ENCODE peak calls at places on chromosome 6, in ten cellular contexts. M, G, B, T, D, C, L, N, A and W are unnamed samples.

GRCh38 chr6:107637316-107637715 is 147.4 kb downstream of the SOBP start:
- DNase-seq in M (no peak), G (no peak), B (no peak), T (no peak), D (no peak), C (no peak), L (no peak), N (no peak), A (no peak), W (no peak)

GRCh38 chr6:22904413-22904812 is 335.0 kb downstream of the HDGFL1 start:
- DNase-seq in M (no peak), G (peak), B (no peak), T (no peak), D (no peak), C (no peak), L (no peak), N (no peak), A (no peak), W (no peak)

GRCh38 chr6:52399511-52400315 is 20.4 kb upstream of the EFHC1 start:
- DNase-seq in M (no peak), G (peak), B (peak), T (peak), D (peak), C (no peak), L (no peak), N (peak), A (no peak), W (no peak)

GRCh38 chr6:22079788-22080187 is 217.0 kb downstream of the PRL start:
- DNase-seq in M (no peak), G (no peak), B (peak), T (no peak), D (no peak), C (no peak), L (no peak), N (no peak), A (peak), W (no peak)

GRCh38 chr6:79719248-79719975 is 88.3 kb downstream of the SH3BGRL2 start:
- DNase-seq in M (no peak), G (peak), B (peak), T (no peak), D (no peak), C (no peak), L (no peak), N (no peak), A (no peak), W (no peak)

GRCh38 chr6:151690303-151690702 is 117.2 kb upstream of the ESR1 start:
- DNase-seq in M (no peak), G (no peak), B (no peak), T (no peak), D (no peak), C (no peak), L (no peak), N (peak), A (no peak), W (no peak)

GRCh38 chr6:133360194-133360593 is 119.0 kb downstream of the EYA4 start:
- DNase-seq in M (no peak), G (no peak), B (no peak), T (no peak), D (no peak), C (no peak), L (no peak), N (no peak), A (no peak), W (no peak)

GRCh38 chr6:87588756-87589407 is 905 bp downstream of the RARS2 start:
- DNase-seq in M (no peak), G (no peak), B (no peak), T (no peak), D (no peak), C (no peak), L (no peak), N (no peak), A (no peak), W (no peak)

GRCh38 chr6:30887901-30888300 is 3.6 kb downstream of the DDR1 start:
- DNase-seq in M (no peak), G (no peak), B (no peak), T (no peak), D (no peak), C (no peak), L (no peak), N (no peak), A (no peak), W (no peak)

GRCh38 chr6:88449770-88450169 is 283.6 kb upstream of the CNR1 start:
- DNase-seq in M (peak), G (no peak), B (peak), T (no peak), D (no peak), C (no peak), L (no peak), N (no peak), A (no peak), W (no peak)

GRCh38 chr6:167416676-167417430 is 92.0 kb downstream of the TTLL2 start:
- DNase-seq in M (no peak), G (no peak), B (no peak), T (no peak), D (no peak), C (no peak), L (no peak), N (no peak), A (no peak), W (no peak)

GRCh38 chr6:168440520-168441433 is at the start of gene SMOC2:
- DNase-seq in M (no peak), G (peak), B (no peak), T (no peak), D (peak), C (no peak), L (no peak), N (no peak), A (no peak), W (no peak)

GRCh38 chr6:26597821-26598220 is 1.1 kb downstream of the ABT1 start:
- DNase-seq in M (no peak), G (no peak), B (no peak), T (no peak), D (no peak), C (no peak), L (no peak), N (peak), A (no peak), W (no peak)

GRCh38 chr6:4460595-4461475 is 315.4 kb upstream of the CDYL start:
- DNase-seq in M (peak), G (peak), B (no peak), T (peak), D (no peak), C (no peak), L (no peak), N (no peak), A (no peak), W (no peak)

GRCh38 chr6:115514656-115515055 is 546.0 kb downstream of the FRK start:
- DNase-seq in M (no peak), G (no peak), B (peak), T (no peak), D (no peak), C (no peak), L (no peak), N (no peak), A (peak), W (no peak)

GRCh38 chr6:31529329-31530150 is 778 bp downstream of the MCCD1 start:
- DNase-seq in M (no peak), G (no peak), B (no peak), T (no peak), D (peak), C (no peak), L (no peak), N (no peak), A (no peak), W (no peak)

GRCh38 chr6:156919819-156920379 is 142.7 kb downstream of the ARID1B start:
- DNase-seq in M (no peak), G (no peak), B (no peak), T (no peak), D (no peak), C (no peak), L (no peak), N (no peak), A (no peak), W (no peak)

GRCh38 chr6:51511081-51511480 is 576.3 kb downstream of the PKHD1 start:
- DNase-seq in M (no peak), G (no peak), B (no peak), T (no peak), D (no peak), C (no peak), L (no peak), N (no peak), A (no peak), W (no peak)

GRCh38 chr6:151325075-151326050 is 66.0 kb downstream of the ZBTB2 start:
- DNase-seq in M (peak), G (peak), B (peak), T (peak), D (peak), C (peak), L (no peak), N (peak), A (no peak), W (no peak)

GRCh38 chr6:111722220-111722731 is 116.6 kb upstream of the TRAF3IP2 start:
- DNase-seq in M (no peak), G (no peak), B (peak), T (no peak), D (no peak), C (no peak), L (no peak), N (no peak), A (peak), W (no peak)

GRCh38 chr6:27839303-27840081 is 72.7 kb downstream of the OR2B2 start:
- DNase-seq in M (peak), G (peak), B (peak), T (no peak), D (no peak), C (no peak), L (no peak), N (peak), A (no peak), W (no peak)

GRCh38 chr6:27066381-27066780 is 181.1 kb upstream of the PRSS16 start:
- DNase-seq in M (no peak), G (no peak), B (no peak), T (no peak), D (peak), C (no peak), L (no peak), N (no peak), A (no peak), W (no peak)

GRCh38 chr6:48881551-48881950 is 581.5 kb downstream of the MMUT start:
- DNase-seq in M (no peak), G (no peak), B (peak), T (no peak), D (no peak), C (no peak), L (no peak), N (no peak), A (no peak), W (no peak)

GRCh38 chr6:31210119-31210518 is 39.6 kb upstream of the POU5F1 start:
- DNase-seq in M (no peak), G (no peak), B (no peak), T (no peak), D (no peak), C (no peak), L (no peak), N (no peak), A (no peak), W (no peak)

GRCh38 chr6:135832186-135832585 is 19.3 kb upstream of the PDE7B start:
- DNase-seq in M (no peak), G (no peak), B (no peak), T (no peak), D (no peak), C (no peak), L (no peak), N (no peak), A (no peak), W (no peak)

GRCh38 chr6:85690071-85690470 is 47.4 kb upstream of the SYNCRIP start:
- DNase-seq in M (no peak), G (no peak), B (no peak), T (no peak), D (no peak), C (no peak), L (no peak), N (no peak), A (no peak), W (no peak)

GRCh38 chr6:31898200-31899011 is 908 bp upstream of the EHMT2 start:
- DNase-seq in M (no peak), G (peak), B (peak), T (no peak), D (peak), C (no peak), L (no peak), N (peak), A (no peak), W (no peak)

GRCh38 chr6:105740946-105741605 is 338.2 kb upstream of the PREP start:
- DNase-seq in M (no peak), G (no peak), B (no peak), T (no peak), D (no peak), C (no peak), L (no peak), N (no peak), A (peak), W (no peak)

GRCh38 chr6:37074053-37074827 is 68.8 kb downstream of the FGD2 start:
- DNase-seq in M (peak), G (peak), B (peak), T (no peak), D (no peak), C (no peak), L (no peak), N (no peak), A (no peak), W (no peak)

GRCh38 chr6:32952817-32953739 is at the start of gene HLA-DMA:
- DNase-seq in M (peak), G (peak), B (peak), T (peak), D (peak), C (peak), L (no peak), N (peak), A (peak), W (peak)

GRCh38 chr6:3390698-3391097 is 66.2 kb downstream of the SLC22A23 start:
- DNase-seq in M (peak), G (no peak), B (peak), T (no peak), D (no peak), C (no peak), L (no peak), N (no peak), A (peak), W (no peak)

GRCh38 chr6:163118941-163119340 is 295.6 kb upstream of the QKI start:
- DNase-seq in M (no peak), G (no peak), B (no peak), T (no peak), D (no peak), C (no peak), L (no peak), N (no peak), A (no peak), W (no peak)

GRCh38 chr6:163122365-163122764 is 292.2 kb upstream of the QKI start:
- DNase-seq in M (no peak), G (no peak), B (no peak), T (no peak), D (no peak), C (no peak), L (no peak), N (no peak), A (no peak), W (no peak)

GRCh38 chr6:163123098-163123497 is 291.4 kb upstream of the QKI start:
- DNase-seq in M (no peak), G (no peak), B (no peak), T (no peak), D (peak), C (no peak), L (no peak), N (no peak), A (no peak), W (no peak)

GRCh38 chr6:163120223-163120622 is 294.3 kb upstream of the QKI start:
- DNase-seq in M (no peak), G (no peak), B (peak), T (no peak), D (peak), C (no peak), L (no peak), N (no peak), A (no peak), W (no peak)
- TF ChIP-seq CTCF in M (no peak), G (no peak), B (no peak), T (no peak), D (peak), C (no peak), L (no peak), N (no peak), A (no peak), W (no peak)

DNA sequence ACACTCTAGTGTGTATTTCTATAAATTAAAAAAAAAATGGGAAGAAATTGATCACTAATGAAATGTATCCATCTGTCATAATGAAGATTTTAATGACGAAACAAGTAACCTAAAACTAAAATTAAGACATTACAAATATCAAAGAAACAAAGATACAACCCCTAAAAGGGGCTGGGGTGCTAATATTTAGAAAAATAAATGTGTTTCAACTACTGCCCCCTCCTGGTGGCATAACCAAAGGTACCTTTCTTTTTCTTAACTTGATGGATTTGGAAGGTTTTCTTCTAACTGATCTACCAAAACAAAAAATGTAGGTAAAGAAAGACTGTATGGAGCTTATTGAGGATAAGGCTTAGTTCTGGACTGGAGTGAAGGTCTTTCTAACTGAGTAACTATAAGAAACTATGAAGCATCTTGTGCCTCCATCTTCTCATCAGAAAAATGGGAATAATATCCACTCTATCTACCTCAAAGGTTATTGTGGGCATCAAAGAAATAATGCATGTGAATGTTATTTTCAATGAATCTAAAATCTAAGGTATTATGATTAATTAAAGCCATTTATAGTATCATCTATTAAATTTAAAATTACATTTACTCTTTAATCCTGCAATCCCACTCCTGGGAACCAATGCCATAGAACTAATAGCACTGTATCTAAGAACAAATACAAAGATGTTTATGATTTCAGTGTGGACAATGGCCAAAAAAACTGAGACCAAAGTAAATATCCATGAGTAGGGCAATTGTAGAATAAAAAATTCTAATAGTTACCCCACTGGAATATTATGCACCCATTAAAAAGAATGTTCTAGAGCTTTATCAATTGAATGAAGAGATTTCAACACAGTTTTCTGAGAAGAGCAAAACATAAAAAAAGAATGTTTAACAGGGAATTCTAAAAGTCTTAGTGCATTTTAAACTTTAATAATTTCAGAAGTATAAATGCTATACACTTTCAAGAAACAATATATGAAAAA is 117.2 kb downstream of the BACH2 start:
- DNase-seq in M (no peak), G (no peak), B (peak), T (no peak), D (peak), C (no peak), L (no peak), N (peak), A (no peak), W (no peak)
- TF ChIP-seq CTCF in M (peak), G (peak), B (peak), T (peak), D (peak), C (peak), L (peak), N (peak), A (peak), W (peak)

GRCh38 chr6:122726649-122727048 is 52.9 kb upstream of the FABP7 start:
- DNase-seq in M (no peak), G (peak), B (peak), T (no peak), D (peak), C (no peak), L (no peak), N (no peak), A (no peak), W (no peak)
- TF ChIP-seq CTCF in M (peak), G (peak), B (peak), T (peak), D (peak), C (no peak), L (peak), N (peak), A (peak), W (peak)

DNA sequence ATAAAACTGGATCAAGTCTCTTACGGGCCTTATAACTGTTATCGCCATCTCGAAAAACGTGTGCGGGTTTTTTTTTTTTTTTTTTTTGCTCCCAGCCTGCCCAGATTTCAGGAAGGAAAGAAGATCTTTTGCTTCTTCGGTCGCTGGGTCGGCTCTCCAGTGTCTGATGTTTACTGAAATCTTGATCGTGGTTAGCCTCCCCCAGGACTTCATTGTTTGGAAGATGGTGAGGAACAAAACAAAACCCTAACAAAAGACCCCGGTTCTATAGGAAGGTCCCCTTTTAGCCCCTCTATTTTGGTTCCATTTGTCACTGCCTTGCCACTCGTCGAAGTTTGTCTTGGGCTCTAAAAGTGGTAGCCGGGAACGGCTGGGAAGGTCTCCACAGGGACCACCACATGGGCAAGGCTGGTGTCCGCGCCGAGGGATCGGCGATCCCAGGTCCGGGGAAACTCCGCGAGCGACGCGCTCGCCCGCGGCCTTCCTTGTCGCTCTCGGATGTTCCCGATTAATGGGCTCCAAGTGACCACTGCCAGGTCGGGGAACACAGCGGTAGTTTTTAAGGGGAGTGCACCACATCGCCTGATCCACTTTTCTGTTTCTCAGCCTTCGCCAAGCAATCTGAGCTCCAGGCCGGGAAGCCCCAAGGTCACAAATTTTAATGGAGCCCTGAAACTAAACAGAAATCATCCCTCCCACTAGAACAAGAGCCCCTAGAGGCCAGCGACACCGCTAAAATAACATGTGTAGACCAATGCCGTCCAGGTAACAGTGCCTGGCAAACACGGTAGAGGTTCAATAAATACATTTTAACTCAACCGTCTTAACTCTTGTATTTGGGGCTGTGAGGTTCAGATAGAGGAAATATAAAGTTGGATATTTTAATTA is 27.0 kb downstream of the TRIM27 start:
- DNase-seq in M (peak), G (peak), B (peak), T (peak), D (peak), C (peak), L (no peak), N (peak), A (no peak), W (peak)
- TF ChIP-seq CTCF in M (peak), G (no peak), B (no peak), T (peak), D (peak), C (peak), L (no peak), N (peak), A (peak), W (peak)